ENCODE peak calls at places on chromosome 4, in seven cellular contexts. One of them, this sample, is unnamed.

GRCh38 chr4:56183344-56183959 is 203.8 kb downstream of the AASDH start:
- DNase-seq in right atrium auricular region: no peak
- DNase-seq in K562: peak
- DNase-seq in left ventricle myocardium inferior: no peak
- DNase-seq in heart right ventricle: no peak
- DNase-seq in lung: no peak
- DNase-seq in GM23248: no peak
- DNase-seq in this sample: no peak

GRCh38 chr4:43457866-43458265 is 565.4 kb downstream of the GRXCR1 start:
- DNase-seq in left ventricle myocardium inferior: no peak
- DNase-seq in K562: no peak
- DNase-seq in right atrium auricular region: no peak
- DNase-seq in heart right ventricle: no peak
- DNase-seq in GM23248: peak
- DNase-seq in lung: no peak
- DNase-seq in this sample: no peak

GRCh38 chr4:54001558-54002365 is 62.6 kb downstream of the CHIC2 start:
- DNase-seq in K562: no peak
- DNase-seq in lung: no peak
- DNase-seq in right atrium auricular region: no peak
- DNase-seq in left ventricle myocardium inferior: no peak
- DNase-seq in GM23248: no peak
- DNase-seq in heart right ventricle: no peak
- DNase-seq in this sample: no peak

GRCh38 chr4:143482753-143483362 is 30.6 kb upstream of the SMARCA5 start:
- DNase-seq in heart right ventricle: peak
- DNase-seq in right atrium auricular region: no peak
- DNase-seq in left ventricle myocardium inferior: no peak
- DNase-seq in GM23248: peak
- DNase-seq in lung: no peak
- DNase-seq in K562: no peak
- DNase-seq in this sample: no peak

GRCh38 chr4:119678761-119679160 is 50.2 kb upstream of the PDE5A start:
- DNase-seq in lung: no peak
- DNase-seq in K562: no peak
- DNase-seq in left ventricle myocardium inferior: no peak
- DNase-seq in heart right ventricle: no peak
- DNase-seq in GM23248: peak
- DNase-seq in right atrium auricular region: no peak
- DNase-seq in this sample: no peak

GRCh38 chr4:138003248-138003647 is 238.9 kb downstream of the SLC7A11 start:
- DNase-seq in K562: no peak
- DNase-seq in heart right ventricle: no peak
- DNase-seq in GM23248: peak
- DNase-seq in right atrium auricular region: no peak
- DNase-seq in left ventricle myocardium inferior: no peak
- DNase-seq in lung: no peak
- DNase-seq in this sample: no peak

GRCh38 chr4:94515365-94515764 is 63.6 kb downstream of the PDLIM5 start:
- DNase-seq in right atrium auricular region: no peak
- DNase-seq in heart right ventricle: no peak
- DNase-seq in left ventricle myocardium inferior: no peak
- DNase-seq in lung: no peak
- DNase-seq in K562: no peak
- DNase-seq in GM23248: no peak
- DNase-seq in this sample: no peak

GRCh38 chr4:68895561-68896198 is 55.9 kb downstream of the UGT2A3 start:
- DNase-seq in left ventricle myocardium inferior: no peak
- DNase-seq in K562: no peak
- DNase-seq in lung: no peak
- DNase-seq in right atrium auricular region: no peak
- DNase-seq in heart right ventricle: no peak
- DNase-seq in GM23248: no peak
- DNase-seq in this sample: no peak

GRCh38 chr4:98662619-98663225 is 4.3 kb upstream of the TSPAN5 start:
- DNase-seq in lung: no peak
- DNase-seq in K562: no peak
- DNase-seq in heart right ventricle: no peak
- DNase-seq in right atrium auricular region: no peak
- DNase-seq in GM23248: no peak
- DNase-seq in left ventricle myocardium inferior: no peak
- DNase-seq in this sample: no peak

GRCh38 chr4:153008578-153009199 is 72.6 kb downstream of the FHDC1 start:
- DNase-seq in lung: no peak
- DNase-seq in left ventricle myocardium inferior: no peak
- DNase-seq in GM23248: no peak
- DNase-seq in right atrium auricular region: no peak
- DNase-seq in heart right ventricle: no peak
- DNase-seq in K562: no peak
- DNase-seq in this sample: no peak

GRCh38 chr4:4866833-4867744 is 7.6 kb downstream of the MSX1 start:
- DNase-seq in K562: peak
- DNase-seq in lung: no peak
- DNase-seq in heart right ventricle: peak
- DNase-seq in right atrium auricular region: no peak
- DNase-seq in GM23248: no peak
- DNase-seq in left ventricle myocardium inferior: no peak
- DNase-seq in this sample: no peak

GRCh38 chr4:4865705-4866123 is 6.2 kb downstream of the MSX1 start:
- DNase-seq in lung: no peak
- DNase-seq in K562: no peak
- DNase-seq in GM23248: no peak
- DNase-seq in right atrium auricular region: no peak
- DNase-seq in heart right ventricle: no peak
- DNase-seq in left ventricle myocardium inferior: no peak
- DNase-seq in this sample: no peak

GRCh38 chr4:4866124-4866832 is 6.8 kb downstream of the MSX1 start:
- DNase-seq in heart right ventricle: no peak
- DNase-seq in lung: no peak
- DNase-seq in left ventricle myocardium inferior: no peak
- DNase-seq in GM23248: no peak
- DNase-seq in K562: no peak
- DNase-seq in right atrium auricular region: no peak
- DNase-seq in this sample: no peak

GRCh38 chr4:4864443-4864939 is 5.0 kb downstream of the MSX1 start:
- DNase-seq in heart right ventricle: no peak
- DNase-seq in left ventricle myocardium inferior: no peak
- DNase-seq in K562: no peak
- DNase-seq in lung: no peak
- DNase-seq in GM23248: no peak
- DNase-seq in right atrium auricular region: no peak
- DNase-seq in this sample: no peak

DNA sequence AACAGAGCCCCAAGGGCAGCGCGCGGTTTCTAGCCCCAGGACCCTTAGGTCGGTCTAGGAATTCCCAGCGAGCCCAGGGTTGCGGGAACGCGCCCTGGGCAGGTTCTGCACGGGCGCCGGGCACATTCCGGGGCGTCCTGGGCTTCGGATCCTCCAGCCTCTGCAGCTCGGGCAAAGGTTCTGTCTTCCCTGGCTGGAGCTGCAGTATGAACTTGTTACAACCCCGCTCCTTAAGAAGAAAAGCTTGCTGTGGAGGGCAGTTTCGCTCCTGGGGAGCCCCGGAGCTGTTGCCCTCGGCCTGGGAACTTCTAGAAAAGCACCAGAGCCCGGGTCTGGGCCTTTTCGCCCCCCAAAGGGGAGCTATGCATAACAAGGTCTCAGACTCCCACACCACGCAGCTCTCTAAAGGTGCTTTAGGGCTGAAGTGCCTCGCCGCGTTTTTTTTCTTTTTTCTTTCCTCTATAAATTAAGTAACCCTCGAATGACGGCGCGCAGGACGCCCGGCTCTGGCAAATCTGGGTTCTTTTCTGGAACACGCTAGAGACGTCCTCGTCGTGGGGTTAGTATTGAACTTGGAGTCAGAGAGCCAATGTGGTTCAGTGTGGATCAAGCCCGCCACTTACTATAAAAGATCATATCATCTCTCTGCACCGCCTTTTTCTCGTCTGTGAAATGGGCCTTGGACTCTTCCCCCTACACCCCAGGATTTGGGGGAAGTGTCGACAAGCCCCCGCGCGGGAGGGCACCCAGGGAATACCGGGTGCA is 5.7 kb downstream of the MSX1 start:
- DNase-seq in lung: no peak
- DNase-seq in GM23248: no peak
- DNase-seq in right atrium auricular region: no peak
- DNase-seq in heart right ventricle: no peak
- DNase-seq in left ventricle myocardium inferior: no peak
- DNase-seq in K562: no peak
- DNase-seq in this sample: no peak
- H3K4me3 ChIP-seq in lung: no peak
- H3K4me3 ChIP-seq in GM23248: no peak
- H3K4me3 ChIP-seq in right atrium auricular region: peak
- H3K4me3 ChIP-seq in heart right ventricle: no peak
- H3K4me3 ChIP-seq in left ventricle myocardium inferior: peak
- H3K4me3 ChIP-seq in K562: no peak
- H3K4me3 ChIP-seq in this sample: no peak

DNA sequence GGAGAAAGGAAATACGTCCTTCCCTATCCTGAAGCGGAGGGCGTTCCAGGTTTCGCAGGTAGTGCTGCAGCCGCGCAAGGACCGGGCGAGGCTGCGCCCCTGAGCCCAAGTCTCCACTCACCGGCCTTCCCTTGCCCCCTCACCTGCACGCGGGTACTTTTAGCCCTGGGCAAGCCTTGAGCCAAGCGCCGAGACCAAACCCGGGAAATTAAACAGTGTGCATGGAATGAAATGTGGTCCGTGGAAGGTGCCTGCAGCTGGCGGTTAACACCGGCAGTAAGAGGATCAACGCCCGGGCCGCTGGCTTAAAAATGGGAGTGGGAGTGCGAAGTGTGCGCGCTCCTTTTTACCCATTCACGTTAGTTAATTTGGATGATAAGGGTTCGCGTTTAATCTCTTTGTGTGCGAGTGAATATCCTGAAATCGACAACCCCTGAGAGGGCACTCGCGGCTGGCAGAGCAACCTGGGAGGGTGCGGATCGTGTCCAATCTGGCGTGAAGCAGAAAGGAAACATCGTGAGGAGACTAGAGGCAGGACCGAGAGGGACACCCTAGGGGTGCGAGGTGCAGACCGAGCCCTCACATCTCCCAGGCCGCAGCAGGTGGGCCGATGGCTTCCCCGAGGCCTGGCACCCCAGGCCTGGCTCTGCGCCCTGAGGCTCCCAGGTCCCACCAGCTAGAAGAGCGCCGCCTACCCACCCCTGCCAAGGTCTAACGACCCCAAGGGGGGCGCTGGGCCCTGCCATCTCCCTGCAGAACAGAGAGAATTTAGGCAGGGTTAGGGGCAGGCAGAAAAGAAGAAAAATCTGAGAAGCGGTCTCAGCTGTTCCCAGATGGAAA is 2.0 kb upstream of the HELT start:
- DNase-seq in K562: no peak
- DNase-seq in lung: no peak
- DNase-seq in heart right ventricle: no peak
- DNase-seq in right atrium auricular region: no peak
- DNase-seq in GM23248: no peak
- DNase-seq in left ventricle myocardium inferior: no peak
- DNase-seq in this sample: no peak
- H3K4me3 ChIP-seq in K562: no peak
- H3K4me3 ChIP-seq in lung: no peak
- H3K4me3 ChIP-seq in heart right ventricle: no peak
- H3K4me3 ChIP-seq in right atrium auricular region: no peak
- H3K4me3 ChIP-seq in GM23248: no peak
- H3K4me3 ChIP-seq in left ventricle myocardium inferior: peak
- H3K4me3 ChIP-seq in this sample: no peak

GRCh38 chr4:793941-794621 is 31.8 kb downstream of the CPLX1 start:
- DNase-seq in K562: no peak
- DNase-seq in heart right ventricle: no peak
- DNase-seq in lung: no peak
- DNase-seq in right atrium auricular region: no peak
- DNase-seq in left ventricle myocardium inferior: no peak
- DNase-seq in GM23248: no peak
- DNase-seq in this sample: peak
- H3K4me3 ChIP-seq in K562: no peak
- H3K4me3 ChIP-seq in heart right ventricle: no peak
- H3K4me3 ChIP-seq in lung: no peak
- H3K4me3 ChIP-seq in right atrium auricular region: no peak
- H3K4me3 ChIP-seq in left ventricle myocardium inferior: no peak
- H3K4me3 ChIP-seq in GM23248: no peak
- H3K4me3 ChIP-seq in this sample: no peak

GRCh38 chr4:82784615-82785247 is 13.9 kb downstream of the SCD5 start:
- DNase-seq in GM23248: peak
- DNase-seq in left ventricle myocardium inferior: no peak
- DNase-seq in heart right ventricle: no peak
- DNase-seq in lung: no peak
- DNase-seq in right atrium auricular region: peak
- DNase-seq in K562: no peak
- DNase-seq in this sample: no peak

GRCh38 chr4:82787342-82787741 is 11.3 kb downstream of the SCD5 start:
- DNase-seq in lung: no peak
- DNase-seq in left ventricle myocardium inferior: no peak
- DNase-seq in GM23248: peak
- DNase-seq in K562: no peak
- DNase-seq in heart right ventricle: no peak
- DNase-seq in right atrium auricular region: peak
- DNase-seq in this sample: no peak

GRCh38 chr4:82785248-82786003 is 13.2 kb downstream of the SCD5 start:
- DNase-seq in right atrium auricular region: peak
- DNase-seq in lung: no peak
- DNase-seq in left ventricle myocardium inferior: no peak
- DNase-seq in GM23248: peak
- DNase-seq in heart right ventricle: no peak
- DNase-seq in K562: no peak
- DNase-seq in this sample: no peak

GRCh38 chr4:82786794-82787193 is 11.8 kb downstream of the SCD5 start:
- DNase-seq in left ventricle myocardium inferior: no peak
- DNase-seq in heart right ventricle: no peak
- DNase-seq in K562: no peak
- DNase-seq in lung: no peak
- DNase-seq in right atrium auricular region: peak
- DNase-seq in GM23248: no peak
- DNase-seq in this sample: no peak

DNA sequence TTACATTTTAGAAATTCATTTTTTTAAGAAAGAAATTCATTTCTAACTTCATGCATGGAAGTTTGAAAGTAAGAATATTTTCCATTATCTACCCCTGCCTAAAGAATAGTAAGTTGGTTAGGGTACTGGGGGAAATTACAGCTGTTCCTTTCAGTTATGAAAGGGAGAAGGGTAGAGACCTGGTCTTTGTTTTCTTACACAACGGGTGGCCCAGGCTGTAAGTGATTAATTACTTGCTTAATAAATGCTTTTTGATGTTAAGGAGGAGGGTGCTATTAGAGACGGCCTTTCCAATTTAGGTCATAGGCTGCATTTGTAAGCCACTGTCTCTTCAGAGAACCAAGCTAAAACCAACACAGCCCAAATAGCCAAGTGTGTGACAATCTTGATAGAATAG is 12.6 kb downstream of the SCD5 start:
- DNase-seq in right atrium auricular region: no peak
- DNase-seq in lung: no peak
- DNase-seq in left ventricle myocardium inferior: no peak
- DNase-seq in GM23248: peak
- DNase-seq in heart right ventricle: no peak
- DNase-seq in K562: no peak
- DNase-seq in this sample: no peak
- H3K4me3 ChIP-seq in right atrium auricular region: no peak
- H3K4me3 ChIP-seq in lung: no peak
- H3K4me3 ChIP-seq in left ventricle myocardium inferior: no peak
- H3K4me3 ChIP-seq in GM23248: peak
- H3K4me3 ChIP-seq in heart right ventricle: no peak
- H3K4me3 ChIP-seq in K562: no peak
- H3K4me3 ChIP-seq in this sample: no peak